ENCODE peak calls at places on chromosomes 13 and 19, in nine cellular contexts. U is HT-29; X is T-cell; I is activated naive CD4-positive, alpha-beta T cell treated with anti-CD3 and anti-CD28 coated beads for 36 hours; Q is HAP-1; V is sigmoid colon; W is H9; R is NCI-H1105 treated with DMSO at 0.1 percent for 48 hours; N is NCI-H510A treated with DMSO at 0.1 percent for 48 hours. O is an unnamed sample.

GRCh38 chr13:24605923-24606372 is 74.3 kb upstream of the ATP12A start:
- DNase-seq in U (peak), X (no peak), I (no peak), Q (peak), V (no peak), W (no peak), R (peak), N (no peak), O (no peak)

GRCh38 chr13:44792096-44792495 is 197.2 kb downstream of the NUFIP1 start:
- DNase-seq in U (no peak), X (no peak), I (no peak), Q (no peak), V (no peak), W (no peak), R (no peak), N (no peak), O (no peak)

GRCh38 chr19:3672993-3673392 is 27.3 kb downstream of the PIP5K1C start:
- DNase-seq in U (no peak), X (no peak), I (no peak), Q (no peak), V (no peak), W (no peak), R (no peak), N (no peak), O (no peak)

GRCh38 chr13:110915874-110916670 is 1.2 kb upstream of the ANKRD10 start:
- DNase-seq in U (no peak), X (no peak), I (no peak), Q (no peak), V (no peak), W (no peak), R (peak), N (peak), O (no peak)

GRCh38 chr19:47362321-47362720 is 13.2 kb downstream of the DHX34 start:
- DNase-seq in U (no peak), X (no peak), I (no peak), Q (no peak), V (no peak), W (no peak), R (no peak), N (no peak), O (no peak)

GRCh38 chr13:21917046-21918010 is 246.5 kb downstream of the FGF9 start:
- DNase-seq in U (no peak), X (no peak), I (no peak), Q (no peak), V (no peak), W (no peak), R (no peak), N (no peak), O (no peak)

GRCh38 chr13:23724196-23724970 is 154.2 kb downstream of the TNFRSF19 start:
- DNase-seq in U (no peak), X (no peak), I (no peak), Q (no peak), V (no peak), W (no peak), R (no peak), N (peak), O (no peak)

GRCh38 chr19:45769821-45770191 is 754 bp upstream of the SIX5 start:
- DNase-seq in U (peak), X (peak), I (no peak), Q (no peak), V (peak), W (no peak), R (peak), N (no peak), O (peak)

GRCh38 chr19:40671404-40671803 is 19.0 kb downstream of the NUMBL start:
- DNase-seq in U (no peak), X (no peak), I (no peak), Q (no peak), V (no peak), W (no peak), R (no peak), N (no peak), O (no peak)

GRCh38 chr19:47697863-47698609 is 15.2 kb upstream of the EHD2 start:
- DNase-seq in U (peak), X (no peak), I (peak), Q (peak), V (peak), W (peak), R (peak), N (peak), O (peak)

GRCh38 chr13:105655046-105655445 is 880.4 kb downstream of the EFNB2 start:
- DNase-seq in U (no peak), X (no peak), I (no peak), Q (no peak), V (no peak), W (no peak), R (no peak), N (no peak), O (no peak)

GRCh38 chr19:4396949-4397783 is 3.2 kb downstream of the SH3GL1 start:
- DNase-seq in U (no peak), X (no peak), I (no peak), Q (no peak), V (no peak), W (no peak), R (no peak), N (no peak), O (no peak)

GRCh38 chr19:572891-573825 is 762 bp downstream of the BSG start:
- DNase-seq in U (peak), X (no peak), I (peak), Q (peak), V (peak), W (peak), R (peak), N (no peak), O (peak)

GRCh38 chr19:18294467-18294864 is 13.0 kb upstream of the JUND start:
- DNase-seq in U (peak), X (peak), I (peak), Q (no peak), V (no peak), W (peak), R (peak), N (peak), O (peak)

GRCh38 chr13:89361909-89362308 is 1690.7 kb downstream of the SLITRK5 start:
- DNase-seq in U (peak), X (no peak), I (no peak), Q (no peak), V (no peak), W (no peak), R (no peak), N (peak), O (no peak)

GRCh38 chr19:48292798-48293197 is 22.9 kb downstream of the ZNF114 start:
- DNase-seq in U (no peak), X (no peak), I (no peak), Q (no peak), V (no peak), W (no peak), R (no peak), N (no peak), O (no peak)

GRCh38 chr19:58054792-58055482 is 4.1 kb upstream of the ZNF135 start:
- DNase-seq in U (no peak), X (no peak), I (no peak), Q (no peak), V (no peak), W (peak), R (no peak), N (no peak), O (no peak)

GRCh38 chr19:21699197-21699596 is 68.2 kb downstream of the ZNF100 start:
- DNase-seq in U (no peak), X (no peak), I (no peak), Q (no peak), V (no peak), W (peak), R (no peak), N (no peak), O (peak)

GRCh38 chr13:96817336-96817941 is 176.8 kb downstream of the OXGR1 start:
- DNase-seq in U (peak), X (no peak), I (no peak), Q (peak), V (no peak), W (no peak), R (peak), N (peak), O (no peak)

GRCh38 chr13:112251930-112252585 is 124.1 kb upstream of the SPACA7 start:
- DNase-seq in U (no peak), X (no peak), I (no peak), Q (no peak), V (no peak), W (no peak), R (no peak), N (no peak), O (no peak)

GRCh38 chr13:50267917-50268316 is 252.7 kb downstream of the KCNRG start:
- DNase-seq in U (peak), X (no peak), I (no peak), Q (no peak), V (no peak), W (no peak), R (no peak), N (no peak), O (no peak)

GRCh38 chr13:35157143-35157755 is 215.2 kb downstream of the NBEA start:
- DNase-seq in U (peak), X (no peak), I (peak), Q (peak), V (no peak), W (no peak), R (peak), N (peak), O (peak)

O was measured in NCI-H146.